ENCODE peak calls at places on chromosomes 6 and 20, in five cellular contexts. Q, M, J, P and X are unnamed samples.

GRCh38 chr20:12577213-12577612 is 431.6 kb upstream of the SPTLC3 start:
- DNase-seq in Q (no peak), M (no peak), J (no peak), P (no peak), X (no peak)

GRCh38 chr6:28816909-28817807 is 106.6 kb downstream of the TRIM27 start:
- DNase-seq in Q (no peak), M (peak), J (no peak), P (no peak), X (no peak)

GRCh38 chr6:82767037-82767436 is 298.6 kb downstream of the UBE3D start:
- DNase-seq in Q (no peak), M (no peak), J (no peak), P (no peak), X (no peak)

GRCh38 chr6:119027465-119027864 is 51.0 kb downstream of the FAM184A start:
- DNase-seq in Q (no peak), M (no peak), J (no peak), P (no peak), X (no peak)

GRCh38 chr6:86765211-86765610 is 172.1 kb upstream of the HTR1E start:
- DNase-seq in Q (no peak), M (no peak), J (no peak), P (no peak), X (no peak)

GRCh38 chr6:134247854-134248580 is 69.9 kb downstream of the SGK1 start:
- DNase-seq in Q (no peak), M (no peak), J (no peak), P (no peak), X (no peak)

GRCh38 chr20:10505320-10506226 is 70.5 kb downstream of the SLX4IP start:
- DNase-seq in Q (no peak), M (peak), J (no peak), P (no peak), X (no peak)

GRCh38 chr20:17869295-17869994 is 99.1 kb downstream of the SNX5 start:
- DNase-seq in Q (no peak), M (no peak), J (no peak), P (no peak), X (no peak)

GRCh38 chr20:24738981-24739633 is 210.0 kb upstream of the CST7 start:
- DNase-seq in Q (no peak), M (no peak), J (no peak), P (no peak), X (no peak)

GRCh38 chr6:82924799-82925535 is 140.7 kb downstream of the UBE3D start:
- DNase-seq in Q (no peak), M (no peak), J (no peak), P (no peak), X (no peak)

GRCh38 chr6:157790548-157791160 is 32.4 kb upstream of the SNX9 start:
- DNase-seq in Q (no peak), M (no peak), J (no peak), P (no peak), X (no peak)

GRCh38 chr6:21846541-21847451 is 253.2 kb downstream of the SOX4 start:
- DNase-seq in Q (peak), M (peak), J (peak), P (peak), X (no peak)

GRCh38 chr6:122653094-122653493 is 42.9 kb downstream of the PKIB start:
- DNase-seq in Q (no peak), M (peak), J (no peak), P (no peak), X (no peak)

GRCh38 chr6:161246725-161247124 is 27.1 kb downstream of the AGPAT4 start:
- DNase-seq in Q (no peak), M (no peak), J (no peak), P (no peak), X (no peak)

GRCh38 chr6:18211338-18211737 is 53.0 kb downstream of the DEK start:
- DNase-seq in Q (no peak), M (no peak), J (peak), P (no peak), X (no peak)

GRCh38 chr20:44448753-44449546 is 26.7 kb upstream of the TTPAL start:
- DNase-seq in Q (no peak), M (no peak), J (peak), P (no peak), X (no peak)

GRCh38 chr20:48456361-48457184 is 371.2 kb downstream of the PREX1 start:
- DNase-seq in Q (no peak), M (no peak), J (no peak), P (no peak), X (no peak)